ENCODE peak calls at places on chromosomes 1 and 21, in four cellular contexts. E is lower lobe of right lung, B is tibial nerve, J is upper lobe of right lung. H is an unnamed sample.

GRCh38 chr1:214427871-214428277 is 123.5 kb downstream of the PTPN14 start:
- DNase-seq in B (no peak), E (no peak), J (no peak), H (peak; percentile 93)

GRCh38 chr1:89980605-89981004 is 14.3 kb upstream of the ZNF326 start:
- DNase-seq in B (no peak), E (no peak), J (no peak), H (no peak)

GRCh38 chr1:218482683-218483082 is 137.5 kb downstream of the TGFB2 start:
- DNase-seq in B (peak; percentile 50), E (no peak), J (no peak), H (no peak)

GRCh38 chr1:20137604-20138003 is 1.5 kb upstream of the PLA2G2F start:
- DNase-seq in E (peak; percentile 1), J (no peak), B (no peak), H (no peak)

GRCh38 chr1:58971629-58972140 is 187.8 kb upstream of the JUN start:
- DNase-seq in J (no peak), B (no peak), E (peak; percentile 48), H (no peak)

GRCh38 chr1:204574856-204575145 is 58.6 kb downstream of the MDM4 start:
- DNase-seq in B (no peak), J (no peak), E (no peak), H (peak; percentile 31)

GRCh38 chr1:9553736-9554144 is 14.5 kb downstream of the SLC25A33 start:
- DNase-seq in J (no peak), B (no peak), E (no peak), H (no peak)

GRCh38 chr1:70779571-70779970 is 268.0 kb downstream of the PTGER3 start:
- DNase-seq in E (no peak), B (no peak), J (no peak), H (no peak)

GRCh38 chr1:240098534-240098933 is 6.9 kb downstream of the FMN2 start:
- DNase-seq in B (no peak), E (no peak), J (no peak), H (no peak)

GRCh38 chr1:216700779-216701178 is 22.4 kb downstream of the ESRRG start:
- DNase-seq in E (no peak), B (no peak), J (no peak), H (no peak)

GRCh38 chr1:56064705-56065104 is 514.7 kb downstream of the PLPP3 start:
- DNase-seq in J (no peak), E (no peak), B (no peak), H (no peak)

GRCh38 chr1:115640384-115640783 is 1.4 kb upstream of the VANGL1 start:
- DNase-seq in J (no peak), E (no peak), B (no peak), H (no peak)

GRCh38 chr1:226762988-226763740 is 24.1 kb upstream of the ITPKB start:
- DNase-seq in E (no peak), B (no peak), J (no peak), H (no peak)

GRCh38 chr1:161192476-161193465 is 6.1 kb downstream of the ADAMTS4 start:
- DNase-seq in B (peak; percentile 71), E (no peak), J (no peak), H (no peak)

GRCh38 chr1:3412376-3412775 is 42.1 kb upstream of the ARHGEF16 start:
- DNase-seq in B (no peak), J (no peak), E (no peak), H (no peak)

GRCh38 chr1:3410435-3410915 is 44.0 kb upstream of the ARHGEF16 start:
- DNase-seq in J (no peak), B (no peak), E (no peak), H (no peak)

GRCh38 chr1:3411806-3412205 is 42.7 kb upstream of the ARHGEF16 start:
- DNase-seq in B (no peak), E (no peak), J (no peak), H (no peak)

GRCh38 chr1:3408751-3409266 is 45.7 kb upstream of the ARHGEF16 start:
- DNase-seq in E (no peak), J (no peak), B (no peak), H (no peak)

DNA sequence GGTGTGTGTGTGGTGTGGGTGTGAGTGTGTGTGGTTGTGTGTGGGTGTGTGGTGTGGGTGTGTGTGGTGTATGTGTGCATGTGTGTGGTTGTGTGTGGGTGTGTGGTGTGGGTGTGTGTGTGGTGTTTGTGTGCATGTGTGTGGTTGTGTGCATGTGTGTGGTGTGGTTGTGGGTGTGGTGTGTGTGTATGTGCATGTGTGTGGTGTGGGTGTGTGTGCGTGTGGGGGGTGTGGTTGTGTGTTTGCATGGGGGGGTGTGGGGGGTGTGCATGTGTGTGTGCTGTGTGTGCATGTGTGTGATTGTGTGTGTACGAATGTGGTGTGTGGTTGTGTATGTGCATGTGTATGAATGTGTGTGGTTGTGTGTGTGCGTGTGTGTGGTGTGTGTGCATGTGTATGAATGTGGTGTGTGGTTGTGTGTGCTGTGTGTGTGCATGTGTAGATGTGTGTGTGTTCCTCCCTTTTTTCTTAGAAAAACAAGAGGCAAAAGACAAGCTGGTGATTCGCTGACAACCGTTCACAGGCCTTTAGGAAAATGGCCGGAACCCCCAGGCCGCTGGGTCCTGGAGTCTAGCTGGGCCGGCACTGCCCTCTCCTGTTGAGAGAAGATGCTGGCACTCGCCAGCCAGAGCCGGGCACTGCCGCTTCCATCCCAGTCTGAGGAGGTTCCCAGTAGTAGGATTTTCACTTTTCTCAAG is 44.6 kb upstream of the ARHGEF16 start:
- DNase-seq in J (no peak), E (no peak), B (peak; percentile 47), H (no peak)
- TF ChIP-seq CTCF in J (peak; percentile 45), E (peak; percentile 47), B (peak; percentile 63), H (peak; percentile 49)

DNA sequence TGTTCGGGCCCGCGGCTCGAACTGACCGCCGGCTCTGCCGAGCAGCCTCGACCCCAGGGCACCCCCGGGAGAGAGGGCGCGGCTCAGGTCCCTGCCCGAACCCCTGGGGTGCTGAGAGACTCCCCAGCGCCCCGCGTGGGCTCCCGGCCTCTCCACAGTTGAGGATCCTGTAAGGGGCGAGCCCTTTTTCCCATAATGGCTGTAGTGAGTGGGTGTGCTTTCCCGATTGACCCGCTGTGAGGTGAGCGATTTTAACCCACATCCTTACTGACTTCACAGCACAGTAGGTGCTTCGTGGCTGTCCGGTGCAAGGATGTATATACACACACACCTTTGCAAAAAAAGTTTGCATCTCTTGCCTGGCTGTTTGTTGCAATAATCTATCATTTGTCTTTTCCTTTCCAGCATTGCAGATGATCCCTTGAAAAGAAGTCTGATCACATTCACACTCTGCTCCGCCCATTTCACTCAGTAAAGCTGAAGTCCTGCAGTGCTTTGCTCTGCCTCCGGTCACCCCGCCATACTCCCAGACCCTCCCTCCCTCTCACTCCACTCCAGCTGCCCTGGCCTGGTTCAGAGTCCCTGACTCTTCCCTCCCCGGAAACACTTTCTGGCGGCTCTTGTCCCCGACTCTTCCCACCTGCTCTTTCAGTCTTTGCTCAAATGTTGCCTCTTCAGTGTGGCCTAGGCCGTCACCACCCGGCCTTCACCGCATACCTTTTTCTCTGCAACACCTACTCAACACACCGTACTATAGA is 955 bp upstream of the UBE2G2 start:
- DNase-seq in B (no peak), E (no peak), J (no peak), H (no peak)
- H3K4me3 ChIP-seq in B (peak overlapping the region; percentile 98), E (peak overlapping the region; percentile 97), J (peak overlapping the region; percentile 97), H (peak overlapping the region; percentile 93)

GRCh38 chr1:202293620-202294019 is 48.1 kb downstream of the UBE2T start:
- DNase-seq in B (no peak), E (no peak), J (no peak), H (no peak)
- TF ChIP-seq CTCF in B (no peak), E (no peak), J (no peak), H (no peak)

GRCh38 chr1:234862360-234862943 is 252.5 kb upstream of the IRF2BP2 start:
- DNase-seq in J (no peak), B (no peak), E (no peak), H (no peak)
- H3K4me3 ChIP-seq in J (no peak overlapping the region), B (peak overlapping the region; percentile 29), E (no peak overlapping the region), H (no peak overlapping the region)

DNA sequence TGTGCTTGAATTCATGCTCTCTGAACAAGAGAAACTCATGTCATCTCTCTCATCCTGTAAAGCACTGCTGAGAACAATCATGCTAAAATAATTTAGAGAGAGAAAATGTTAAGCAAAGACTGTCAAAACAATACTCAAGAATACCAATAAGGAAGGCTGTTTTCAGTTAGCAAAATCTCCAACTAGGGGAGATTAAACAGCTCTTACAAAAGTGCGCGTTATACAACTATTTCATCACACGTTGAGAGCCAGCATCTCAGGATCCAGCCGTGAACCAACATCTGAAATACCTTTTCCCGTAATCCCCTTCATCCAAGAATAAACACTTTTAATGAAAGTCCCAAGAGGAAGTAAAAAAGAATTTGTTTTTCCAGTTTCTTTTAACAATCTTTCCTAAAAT is 44.1 kb upstream of the KCNJ15 start:
- DNase-seq in J (no peak), B (no peak), E (no peak), H (no peak)
- TF ChIP-seq CTCF in J (no peak), B (no peak), E (no peak), H (no peak)

GRCh38 chr1:91555821-91556531 is 55.3 kb downstream of the CDC7 start:
- DNase-seq in J (no peak), E (no peak), B (no peak), H (no peak)

GRCh38 chr1:91557039-91557690 is 56.5 kb downstream of the CDC7 start:
- DNase-seq in E (no peak), J (no peak), B (no peak), H (no peak)

GRCh38 chr1:91553196-91553595 is 52.5 kb downstream of the CDC7 start:
- DNase-seq in E (no peak), J (no peak), B (peak; percentile 55), H (no peak)

GRCh38 chr1:91556556-91556955 is 55.9 kb downstream of the CDC7 start:
- DNase-seq in B (no peak), J (no peak), E (no peak), H (no peak)

DNA sequence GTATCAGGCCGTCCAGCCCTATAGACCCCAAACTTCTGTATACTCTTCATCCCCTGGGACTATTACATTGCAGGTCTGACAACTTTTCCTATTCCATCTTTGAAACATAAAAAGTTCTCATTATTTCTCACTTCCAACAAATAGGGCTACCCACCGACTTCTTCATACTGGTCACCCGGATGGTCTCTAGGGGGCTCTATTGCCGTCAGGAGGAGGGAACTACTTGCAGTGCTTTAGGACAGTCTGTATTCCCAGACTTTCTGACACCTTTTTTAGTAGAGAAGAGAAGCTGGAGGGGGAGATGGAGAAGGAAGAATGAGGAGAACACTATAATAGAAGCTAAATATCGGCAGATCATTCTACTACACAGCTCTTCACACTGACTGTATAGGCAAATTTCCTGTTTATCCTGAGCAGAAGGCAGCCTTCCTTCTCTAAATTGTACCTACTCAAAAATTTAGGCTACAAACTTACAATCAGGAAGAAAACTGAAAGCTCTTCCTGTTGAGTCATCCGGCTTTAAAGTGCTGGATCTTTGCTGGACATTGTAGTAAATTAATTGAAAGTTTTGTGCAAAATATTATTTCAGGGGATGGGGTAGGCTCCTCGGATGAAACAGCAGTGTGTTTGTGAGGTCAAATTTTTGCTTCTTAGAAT is 54.6 kb downstream of the CDC7 start:
- DNase-seq in B (no peak), E (no peak), J (no peak), H (no peak)
- H3K4me3 ChIP-seq in B (no peak overlapping the region), E (no peak overlapping the region), J (no peak overlapping the region), H (no peak overlapping the region)

GRCh38 chr1:225534135-225534534 is 106.3 kb upstream of the LBR start:
- DNase-seq in E (no peak), J (no peak), B (no peak), H (no peak)
- TF ChIP-seq CTCF in E (no peak), J (no peak), B (no peak), H (no peak)